ENCODE peak calls at places on chromosomes 3 and 15, in eight cellular contexts. One of them, this sample, is unnamed.

GRCh38 chr15:22956257-22956979 is 23.8 kb downstream of the CYFIP1 start:
- DNase-seq in HFFc6: no peak
- DNase-seq in LNCaP clone FGC: no peak
- DNase-seq in GM12865: no peak
- DNase-seq in endothelial cell: no peak
- DNase-seq in body of pancreas: no peak
- DNase-seq in WTC11: no peak
- DNase-seq in progenitor cell of endocrine pancreas: no peak
- DNase-seq in this sample: no peak

GRCh38 chr3:122443090-122443489 is 27.2 kb upstream of the WDR5B start:
- DNase-seq in HFFc6: no peak
- DNase-seq in LNCaP clone FGC: no peak
- DNase-seq in GM12865: no peak
- DNase-seq in endothelial cell: no peak
- DNase-seq in body of pancreas: no peak
- DNase-seq in WTC11: peak
- DNase-seq in progenitor cell of endocrine pancreas: peak
- DNase-seq in this sample: no peak

GRCh38 chr3:99703535-99703934 is 65.1 kb downstream of the COL8A1 start:
- DNase-seq in HFFc6: no peak
- DNase-seq in LNCaP clone FGC: no peak
- DNase-seq in GM12865: no peak
- DNase-seq in endothelial cell: no peak
- DNase-seq in body of pancreas: no peak
- DNase-seq in WTC11: no peak
- DNase-seq in progenitor cell of endocrine pancreas: no peak
- DNase-seq in this sample: no peak

GRCh38 chr15:99264125-99264524 is 12.8 kb downstream of the LRRC28 start:
- DNase-seq in HFFc6: no peak
- DNase-seq in LNCaP clone FGC: no peak
- DNase-seq in GM12865: no peak
- DNase-seq in endothelial cell: no peak
- DNase-seq in body of pancreas: no peak
- DNase-seq in WTC11: no peak
- DNase-seq in progenitor cell of endocrine pancreas: no peak
- DNase-seq in this sample: no peak

GRCh38 chr15:40747685-40748631 is 7.1 kb downstream of the RMDN3 start:
- DNase-seq in HFFc6: no peak
- DNase-seq in LNCaP clone FGC: no peak
- DNase-seq in GM12865: no peak
- DNase-seq in endothelial cell: no peak
- DNase-seq in body of pancreas: no peak
- DNase-seq in WTC11: no peak
- DNase-seq in progenitor cell of endocrine pancreas: no peak
- DNase-seq in this sample: no peak

GRCh38 chr3:128301186-128302023 is 148.1 kb downstream of the EEFSEC start:
- DNase-seq in HFFc6: no peak
- DNase-seq in LNCaP clone FGC: no peak
- DNase-seq in GM12865: no peak
- DNase-seq in endothelial cell: no peak
- DNase-seq in body of pancreas: no peak
- DNase-seq in WTC11: no peak
- DNase-seq in progenitor cell of endocrine pancreas: no peak
- DNase-seq in this sample: no peak

GRCh38 chr3:195153121-195153520 is 117.8 kb downstream of the XXYLT1 start:
- DNase-seq in HFFc6: no peak
- DNase-seq in LNCaP clone FGC: no peak
- DNase-seq in GM12865: no peak
- DNase-seq in endothelial cell: no peak
- DNase-seq in body of pancreas: no peak
- DNase-seq in WTC11: peak
- DNase-seq in progenitor cell of endocrine pancreas: no peak
- DNase-seq in this sample: no peak

GRCh38 chr3:168159473-168159872 is 63.7 kb upstream of the GOLIM4 start:
- DNase-seq in HFFc6: no peak
- DNase-seq in LNCaP clone FGC: no peak
- DNase-seq in GM12865: no peak
- DNase-seq in endothelial cell: no peak
- DNase-seq in body of pancreas: no peak
- DNase-seq in WTC11: no peak
- DNase-seq in progenitor cell of endocrine pancreas: no peak
- DNase-seq in this sample: no peak

GRCh38 chr15:64461577-64462162 is 1.3 kb downstream of the ZNF609 start:
- DNase-seq in HFFc6: peak
- DNase-seq in LNCaP clone FGC: no peak
- DNase-seq in GM12865: peak
- DNase-seq in endothelial cell: peak
- DNase-seq in body of pancreas: no peak
- DNase-seq in WTC11: peak
- DNase-seq in progenitor cell of endocrine pancreas: no peak
- DNase-seq in this sample: peak

GRCh38 chr3:72155391-72156064 is 370.6 kb upstream of the PROK2 start:
- DNase-seq in HFFc6: peak
- DNase-seq in LNCaP clone FGC: no peak
- DNase-seq in GM12865: no peak
- DNase-seq in endothelial cell: no peak
- DNase-seq in body of pancreas: peak
- DNase-seq in WTC11: no peak
- DNase-seq in progenitor cell of endocrine pancreas: no peak
- DNase-seq in this sample: no peak

GRCh38 chr3:131083190-131083863 is 56.6 kb downstream of the NEK11 start:
- DNase-seq in HFFc6: no peak
- DNase-seq in LNCaP clone FGC: peak
- DNase-seq in GM12865: peak
- DNase-seq in endothelial cell: no peak
- DNase-seq in body of pancreas: peak
- DNase-seq in WTC11: peak
- DNase-seq in progenitor cell of endocrine pancreas: no peak
- DNase-seq in this sample: no peak

GRCh38 chr3:99651561-99651960 is 13.2 kb downstream of the COL8A1 start:
- DNase-seq in HFFc6: peak
- DNase-seq in LNCaP clone FGC: peak
- DNase-seq in GM12865: no peak
- DNase-seq in endothelial cell: no peak
- DNase-seq in body of pancreas: no peak
- DNase-seq in WTC11: no peak
- DNase-seq in progenitor cell of endocrine pancreas: no peak
- DNase-seq in this sample: no peak

GRCh38 chr3:112531358-112531781 is 30.4 kb downstream of the ATG3 start:
- DNase-seq in HFFc6: peak
- DNase-seq in LNCaP clone FGC: no peak
- DNase-seq in GM12865: peak
- DNase-seq in endothelial cell: no peak
- DNase-seq in body of pancreas: no peak
- DNase-seq in WTC11: no peak
- DNase-seq in progenitor cell of endocrine pancreas: no peak
- DNase-seq in this sample: peak

GRCh38 chr3:104687362-104687761 is 679.3 kb upstream of the ALCAM start:
- DNase-seq in HFFc6: no peak
- DNase-seq in LNCaP clone FGC: no peak
- DNase-seq in GM12865: no peak
- DNase-seq in endothelial cell: no peak
- DNase-seq in body of pancreas: no peak
- DNase-seq in WTC11: no peak
- DNase-seq in progenitor cell of endocrine pancreas: no peak
- DNase-seq in this sample: no peak

GRCh38 chr3:3545360-3545759 is 253.9 kb upstream of the LRRN1 start:
- DNase-seq in HFFc6: no peak
- DNase-seq in LNCaP clone FGC: no peak
- DNase-seq in GM12865: no peak
- DNase-seq in endothelial cell: no peak
- DNase-seq in body of pancreas: no peak
- DNase-seq in WTC11: no peak
- DNase-seq in progenitor cell of endocrine pancreas: no peak
- DNase-seq in this sample: no peak

GRCh38 chr3:125144653-125145314 is 67.8 kb downstream of the SLC12A8 start:
- DNase-seq in HFFc6: no peak
- DNase-seq in LNCaP clone FGC: no peak
- DNase-seq in GM12865: no peak
- DNase-seq in endothelial cell: no peak
- DNase-seq in body of pancreas: no peak
- DNase-seq in WTC11: no peak
- DNase-seq in progenitor cell of endocrine pancreas: no peak
- DNase-seq in this sample: no peak

GRCh38 chr3:27511724-27512422 is 27.7 kb upstream of the SLC4A7 start:
- DNase-seq in HFFc6: no peak
- DNase-seq in LNCaP clone FGC: no peak
- DNase-seq in GM12865: no peak
- DNase-seq in endothelial cell: no peak
- DNase-seq in body of pancreas: no peak
- DNase-seq in WTC11: no peak
- DNase-seq in progenitor cell of endocrine pancreas: no peak
- DNase-seq in this sample: no peak

GRCh38 chr3:69240651-69241578 is 118.5 kb upstream of the LMOD3 start:
- DNase-seq in HFFc6: no peak
- DNase-seq in LNCaP clone FGC: no peak
- DNase-seq in GM12865: peak
- DNase-seq in endothelial cell: no peak
- DNase-seq in body of pancreas: no peak
- DNase-seq in WTC11: no peak
- DNase-seq in progenitor cell of endocrine pancreas: no peak
- DNase-seq in this sample: no peak

GRCh38 chr15:70466895-70467529 is 296.3 kb downstream of the UACA start:
- DNase-seq in HFFc6: peak
- DNase-seq in LNCaP clone FGC: peak
- DNase-seq in GM12865: peak
- DNase-seq in endothelial cell: peak
- DNase-seq in body of pancreas: peak
- DNase-seq in WTC11: peak
- DNase-seq in progenitor cell of endocrine pancreas: peak
- DNase-seq in this sample: peak

GRCh38 chr3:141368925-141369794 is 856 bp downstream of the ZBTB38 start:
- DNase-seq in HFFc6: no peak
- DNase-seq in LNCaP clone FGC: no peak
- DNase-seq in GM12865: peak
- DNase-seq in endothelial cell: no peak
- DNase-seq in body of pancreas: no peak
- DNase-seq in WTC11: no peak
- DNase-seq in progenitor cell of endocrine pancreas: no peak
- DNase-seq in this sample: no peak
- TF ChIP-seq CTCF in HFFc6: no peak
- TF ChIP-seq CTCF in LNCaP clone FGC: no peak
- TF ChIP-seq CTCF in GM12865: no peak
- TF ChIP-seq CTCF in endothelial cell: no peak
- TF ChIP-seq CTCF in body of pancreas: no peak
- TF ChIP-seq CTCF in WTC11: no peak
- TF ChIP-seq CTCF in progenitor cell of endocrine pancreas: no peak
- TF ChIP-seq CTCF in this sample: no peak

DNA sequence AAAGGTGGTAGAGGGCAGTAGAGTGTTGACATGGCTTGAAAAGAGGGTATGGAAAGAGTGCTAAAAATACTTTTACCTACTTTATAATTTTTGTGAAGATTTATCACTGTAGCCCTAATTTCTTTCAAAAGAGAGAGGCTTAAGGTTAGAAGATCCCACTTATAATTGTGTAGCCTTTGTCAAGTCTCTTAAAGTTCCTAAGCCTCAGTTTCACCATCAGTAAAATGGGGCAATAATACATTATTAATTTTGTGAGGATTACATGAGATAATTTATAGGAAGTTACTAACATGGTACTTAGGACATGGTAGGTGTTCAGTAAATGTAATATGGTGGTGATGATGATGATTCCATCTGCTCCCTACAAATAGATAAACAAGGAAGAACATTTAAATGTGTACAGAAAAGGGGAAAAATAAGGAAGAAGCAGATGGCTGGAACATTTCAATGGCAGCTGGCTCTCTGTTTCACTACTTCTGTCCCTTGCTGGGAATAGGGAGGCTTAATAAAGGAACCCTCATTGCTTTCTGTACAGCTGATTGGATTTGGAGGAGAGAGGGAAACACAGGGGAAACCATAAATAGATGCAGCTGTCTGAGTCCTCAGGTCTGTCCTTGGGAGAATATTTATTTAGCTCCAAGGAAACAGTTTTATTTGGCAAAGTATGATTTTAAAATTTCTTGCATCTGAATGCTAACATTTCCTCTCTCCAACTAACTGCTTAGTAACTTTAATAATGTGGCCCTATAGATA is 208.5 kb upstream of the ADAMTS9 start:
- DNase-seq in HFFc6: no peak
- DNase-seq in LNCaP clone FGC: no peak
- DNase-seq in GM12865: no peak
- DNase-seq in endothelial cell: no peak
- DNase-seq in body of pancreas: no peak
- DNase-seq in WTC11: no peak
- DNase-seq in progenitor cell of endocrine pancreas: no peak
- DNase-seq in this sample: no peak
- TF ChIP-seq CTCF in HFFc6: no peak
- TF ChIP-seq CTCF in LNCaP clone FGC: no peak
- TF ChIP-seq CTCF in GM12865: no peak
- TF ChIP-seq CTCF in endothelial cell: no peak
- TF ChIP-seq CTCF in body of pancreas: no peak
- TF ChIP-seq CTCF in WTC11: no peak
- TF ChIP-seq CTCF in progenitor cell of endocrine pancreas: no peak
- TF ChIP-seq CTCF in this sample: no peak

DNA sequence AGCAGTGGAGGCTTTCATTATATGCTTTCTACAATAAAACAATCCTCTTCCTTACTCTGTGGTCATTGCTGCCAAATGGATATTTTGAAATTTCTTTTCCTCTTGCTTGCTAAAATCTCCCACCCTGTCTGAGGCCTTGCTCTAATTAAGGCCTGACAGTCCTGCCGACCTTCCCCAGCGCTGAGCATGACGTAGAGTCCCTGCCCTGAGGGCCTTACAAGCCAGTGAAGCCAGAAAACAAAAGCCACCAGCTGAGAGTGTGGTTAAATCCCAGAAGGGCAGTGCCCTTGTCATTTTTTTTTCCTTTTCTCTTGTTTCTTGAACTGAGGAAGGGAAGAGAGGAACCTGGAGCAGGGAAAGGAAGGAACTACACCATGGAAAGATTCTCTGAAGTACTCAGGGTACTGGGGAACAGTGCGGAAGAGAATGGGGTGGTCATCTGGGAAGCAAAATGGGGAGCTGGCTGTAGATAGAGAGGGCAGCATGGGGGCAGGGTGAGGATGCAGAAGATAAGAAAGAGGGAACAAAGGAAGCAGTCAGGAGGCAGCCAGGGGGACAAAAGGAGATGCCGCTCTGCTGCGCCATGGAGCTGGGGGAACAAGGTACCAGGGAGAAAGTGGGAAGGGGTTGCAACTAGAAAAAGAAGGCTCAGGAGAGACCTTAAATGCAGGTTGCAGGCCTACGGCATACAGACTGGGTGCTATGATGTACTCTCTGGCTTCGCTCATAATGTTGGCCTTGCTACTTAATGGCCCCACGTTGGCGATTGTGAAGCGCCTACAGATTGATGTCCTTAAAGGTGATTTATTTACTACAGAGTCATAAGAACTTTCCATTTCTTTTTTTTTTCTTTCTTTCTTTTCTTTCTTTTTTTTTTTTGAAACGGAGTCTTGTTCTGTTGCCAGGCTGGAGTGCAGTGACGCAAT is 25.1 kb downstream of the ZBTB38 start:
- DNase-seq in HFFc6: no peak
- DNase-seq in LNCaP clone FGC: no peak
- DNase-seq in GM12865: no peak
- DNase-seq in endothelial cell: no peak
- DNase-seq in body of pancreas: no peak
- DNase-seq in WTC11: peak
- DNase-seq in progenitor cell of endocrine pancreas: no peak
- DNase-seq in this sample: no peak
- TF ChIP-seq CTCF in HFFc6: no peak
- TF ChIP-seq CTCF in LNCaP clone FGC: no peak
- TF ChIP-seq CTCF in GM12865: no peak
- TF ChIP-seq CTCF in endothelial cell: no peak
- TF ChIP-seq CTCF in body of pancreas: no peak
- TF ChIP-seq CTCF in WTC11: no peak
- TF ChIP-seq CTCF in progenitor cell of endocrine pancreas: no peak
- TF ChIP-seq CTCF in this sample: no peak

GRCh38 chr15:52112203-52112750 is 298 bp downstream of the BCL2L10 start:
- DNase-seq in HFFc6: no peak
- DNase-seq in LNCaP clone FGC: no peak
- DNase-seq in GM12865: peak
- DNase-seq in endothelial cell: peak
- DNase-seq in body of pancreas: no peak
- DNase-seq in WTC11: peak
- DNase-seq in progenitor cell of endocrine pancreas: no peak
- DNase-seq in this sample: peak
- TF ChIP-seq CTCF in HFFc6: peak
- TF ChIP-seq CTCF in LNCaP clone FGC: no peak
- TF ChIP-seq CTCF in GM12865: no peak
- TF ChIP-seq CTCF in endothelial cell: no peak
- TF ChIP-seq CTCF in body of pancreas: peak
- TF ChIP-seq CTCF in WTC11: no peak
- TF ChIP-seq CTCF in progenitor cell of endocrine pancreas: no peak
- TF ChIP-seq CTCF in this sample: no peak